ENCODE peak calls at places on chromosome 20, in seven cellular contexts. M, X, Y, J, L, U and H are unnamed samples.
A peak's percentile ranks its signal among the peaks of the same experiment; 100 is the strongest.

GRCh38 chr20:13231031-13231752 is 10.1 kb downstream of the ISM1 start:
- DNase-seq in M (no peak), X (no peak), Y (no peak), J (no peak), L (peak; percentile 37), U (no peak), H (no peak)

GRCh38 chr20:51354769-51355319 is 187.7 kb downstream of the NFATC2 start:
- DNase-seq in M (no peak), X (no peak), Y (no peak), J (no peak), L (no peak), U (peak; percentile 45), H (no peak)

GRCh38 chr20:25044261-25044560 is 13.7 kb downstream of the ACSS1 start:
- DNase-seq in M (no peak), X (no peak), Y (no peak), J (no peak), L (no peak), U (no peak), H (no peak)

GRCh38 chr20:8404912-8405635 is 273.0 kb downstream of the PLCB1 start:
- DNase-seq in M (no peak), X (no peak), Y (no peak), J (no peak), L (no peak), U (no peak), H (no peak)

GRCh38 chr20:34708621-34709043 is 4.5 kb downstream of the TP53INP2 start:
- DNase-seq in M (peak; percentile 79), X (peak; percentile 81), Y (no peak), J (peak; percentile 42), L (peak; percentile 34), U (peak; percentile 56), H (peak; percentile 31)

GRCh38 chr20:15317546-15318242 is 980.3 kb upstream of the FLRT3 start:
- DNase-seq in M (no peak), X (no peak), Y (no peak), J (no peak), L (no peak), U (no peak), H (no peak)

GRCh38 chr20:21074605-21075336 is 31.4 kb downstream of the LINC00237 start:
- DNase-seq in M (no peak), X (no peak), Y (no peak), J (no peak), L (no peak), U (no peak), H (no peak)

GRCh38 chr20:6707231-6707870 is 60.1 kb upstream of the BMP2 start:
- DNase-seq in M (no peak), X (no peak), Y (no peak), J (no peak), L (no peak), U (peak; percentile 39), H (no peak)

GRCh38 chr20:18057106-18057993 is at the start of gene OVOL2:
- DNase-seq in M (peak; percentile 96), X (peak; percentile 93), Y (no peak), J (no peak), L (no peak), U (peak; percentile 4), H (no peak)

GRCh38 chr20:21322921-21323321 is 19.8 kb downstream of the XRN2 start:
- DNase-seq in M (no peak), X (no peak), Y (peak; percentile 16), J (no peak), L (no peak), U (peak; percentile 49), H (no peak)

GRCh38 chr20:47704746-47705496 is 80.4 kb downstream of the SULF2 start:
- DNase-seq in M (no peak), X (no peak), Y (no peak), J (no peak), L (no peak), U (no peak), H (no peak)

GRCh38 chr20:62066339-62066982 is 780 bp upstream of the TAF4 start:
- DNase-seq in M (peak; percentile 71), X (peak; percentile 75), Y (no peak), J (no peak), L (peak; percentile 24), U (peak; percentile 36), H (peak; percentile 28)